ENCODE peak calls at places on chromosomes 7 and 10, in six cellular contexts. W is frontal cortex; N is fibroblast of the aortic adventitia; G is ecto neural progenitor cell; X is C1 segment of cervical spinal cord; S is activated CD8-positive, alpha-beta memory T cell treated with anti-CD3 and anti-CD28 coated beads for 4 hours. P is an unnamed sample.

GRCh38 chr10:108303149-108303548 is 1138.6 kb upstream of the SORCS1 start:
- DNase-seq in W (no peak), N (peak), G (no peak), X (no peak), S (no peak), P (no peak)

GRCh38 chr7:31512166-31512565 is 1.7 kb upstream of the ITPRID1 start:
- DNase-seq in W (no peak), N (no peak), G (no peak), X (no peak), S (no peak), P (no peak)

GRCh38 chr7:47614450-47614849 is 32.5 kb upstream of the TNS3 start:
- DNase-seq in W (no peak), N (no peak), G (no peak), X (no peak), S (no peak), P (no peak)

GRCh38 chr7:90726623-90727022 is 130.5 kb downstream of the CDK14 start:
- DNase-seq in W (no peak), N (peak), G (no peak), X (no peak), S (no peak), P (no peak)

GRCh38 chr7:117203205-117203604 is 119.7 kb downstream of the WNT2 start:
- DNase-seq in W (no peak), N (peak), G (no peak), X (no peak), S (no peak), P (no peak)

GRCh38 chr10:73910764-73911552 is at the start of gene PLAU:
- DNase-seq in W (peak), N (no peak), G (peak), X (no peak), S (no peak), P (no peak)

GRCh38 chr7:37916017-37916672 is 472 bp downstream of the SFRP4 start:
- DNase-seq in W (no peak), N (peak), G (peak), X (no peak), S (no peak), P (no peak)

GRCh38 chr7:129989466-129989865 is 36.7 kb upstream of the UBE2H start:
- DNase-seq in W (no peak), N (no peak), G (no peak), X (no peak), S (peak), P (no peak)

GRCh38 chr10:61733358-61733940 is 70.7 kb downstream of the CABCOCO1 start:
- DNase-seq in W (peak), N (peak), G (no peak), X (no peak), S (no peak), P (no peak)